ENCODE peak calls at places on chromosomes 6 and 20, in seven cellular contexts. L is hepatocyte, G is endothelial cell of umbilical vein, X is H9, P is IMR-90, J is PC-3, K is HCT116. S is an unnamed sample.
A peak's percentile ranks its signal among the peaks of the same experiment; 100 is the strongest.

GRCh38 chr6:112357801-112358200 is 10.7 kb downstream of the RFPL4B start:
- DNase-seq in G (peak; percentile 42), J (peak; percentile 46), K (no peak), P (peak; percentile 73), L (no peak), X (no peak), S (peak; percentile 90)

GRCh38 chr6:35292494-35292893 is 5.1 kb upstream of the DEF6 start:
- DNase-seq in G (no peak), J (no peak), X (no peak), P (no peak), K (no peak), L (no peak), S (no peak)

GRCh38 chr20:18747090-18747489 is 66.5 kb upstream of the SCP2D1 start:
- DNase-seq in G (no peak), J (no peak), K (no peak), L (no peak), P (no peak), X (no peak), S (no peak)

GRCh38 chr6:137799950-137800568 is 67.0 kb upstream of the TNFAIP3 start:
- DNase-seq in P (peak; percentile 67), G (peak; percentile 68), L (peak; percentile 55), X (peak; percentile 39), J (peak; percentile 63), K (peak; percentile 54), S (peak; percentile 65)

GRCh38 chr20:49584418-49585382 is 16.8 kb upstream of the PTGIS start:
- DNase-seq in P (no peak), X (no peak), G (no peak), K (no peak), L (peak; percentile 35), J (peak; percentile 30), S (peak; percentile 44)

GRCh38 chr20:3164763-3165410 is 5.2 kb upstream of the FASTKD5 start:
- DNase-seq in L (no peak), G (no peak), J (no peak), P (no peak), K (no peak), X (no peak), S (no peak)

GRCh38 chr20:695165-695866 is 19.7 kb upstream of the SCRT2 start:
- DNase-seq in J (no peak), X (no peak), L (no peak), K (no peak), P (no peak), G (no peak), S (no peak)

GRCh38 chr6:160960839-160961238 is 30.7 kb upstream of the MAP3K4 start:
- DNase-seq in P (no peak), G (no peak), K (no peak), J (no peak), X (no peak), L (no peak), S (no peak)

GRCh38 chr6:15555101-15556038 is 107.5 kb downstream of the DTNBP1 start:
- DNase-seq in P (no peak), X (no peak), K (no peak), G (peak; percentile 26), J (no peak), L (no peak), S (no peak)

GRCh38 chr6:33717857-33718552 is 6.5 kb upstream of the UQCC2 start:
- DNase-seq in K (no peak), X (no peak), L (peak; percentile 61), P (no peak), J (no peak), G (no peak), S (peak; percentile 22)

GRCh38 chr6:144160452-144160851 is 10.1 kb downstream of the STX11 start:
- DNase-seq in L (no peak), J (no peak), G (no peak), K (no peak), X (no peak), P (no peak), S (no peak)

GRCh38 chr6:128252293-128253176 is 267.9 kb downstream of the PTPRK start:
- DNase-seq in K (no peak), J (no peak), G (no peak), X (no peak), L (no peak), P (peak; percentile 37), S (no peak)

GRCh38 chr20:21781446-21782075 is 76.1 kb downstream of the PAX1 start:
- DNase-seq in K (no peak), G (no peak), X (peak; percentile 53), L (no peak), J (no peak), P (no peak), S (no peak)

GRCh38 chr6:79065232-79065631 is 12.8 kb downstream of the PHIP start:
- DNase-seq in P (no peak), L (no peak), X (no peak), G (peak; percentile 49), J (no peak), K (no peak), S (no peak)

GRCh38 chr6:21997414-21998037 is 299.3 kb downstream of the PRL start:
- DNase-seq in G (peak; percentile 60), K (no peak), J (no peak), X (no peak), P (peak; percentile 59), L (no peak), S (no peak)

GRCh38 chr20:35773154-35773751 is 1.4 kb downstream of the PHF20 start:
- DNase-seq in X (no peak), P (peak; percentile 24), J (peak; percentile 39), G (peak; percentile 69), L (peak; percentile 48), K (no peak), S (peak; percentile 23)

GRCh38 chr6:169940554-169941290 is 189.3 kb downstream of the ERMARD start:
- DNase-seq in K (no peak), P (no peak), L (no peak), G (no peak), J (no peak), X (no peak), S (no peak)

GRCh38 chr6:109034439-109035041 is 60.1 kb downstream of the SESN1 start:
- DNase-seq in P (no peak), L (no peak), X (no peak), K (no peak), J (no peak), G (no peak), S (peak; percentile 18)

GRCh38 chr6:109038837-109039398 is 55.7 kb downstream of the SESN1 start:
- DNase-seq in L (no peak), G (no peak), X (no peak), P (no peak), K (no peak), J (no peak), S (no peak)

GRCh38 chr6:109036588-109037320 is 57.9 kb downstream of the SESN1 start:
- DNase-seq in L (no peak), J (no peak), K (no peak), G (no peak), P (no peak), X (no peak), S (no peak)

GRCh38 chr6:109045423-109046012 is 49.1 kb downstream of the SESN1 start:
- DNase-seq in G (no peak), L (peak; percentile 13), J (no peak), P (no peak), X (no peak), K (no peak), S (no peak)

DNA sequence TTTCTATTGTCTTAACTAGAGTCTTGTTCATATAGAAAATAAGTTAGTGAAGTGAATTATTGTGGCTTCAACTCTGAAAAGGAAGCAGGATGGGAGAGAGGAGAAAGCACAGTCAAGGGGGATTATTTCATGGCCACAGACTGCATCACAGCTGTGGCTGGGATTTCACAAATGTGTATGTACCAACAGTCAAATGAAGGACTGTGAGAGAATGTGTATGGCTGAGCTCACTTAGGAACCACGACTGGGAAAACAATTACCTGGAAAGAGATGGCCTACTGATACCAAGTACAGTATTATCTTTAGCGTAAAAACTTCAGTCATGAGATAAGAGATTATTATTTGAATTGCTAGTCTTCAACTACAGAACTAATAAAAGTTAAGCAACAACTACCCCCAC is 54.9 kb downstream of the SESN1 start:
- DNase-seq in L (peak; percentile 28), J (no peak), K (no peak), X (no peak), P (no peak), G (no peak), S (no peak)
- H2AFZ ChIP-seq in L (no peak overlapping the region), J (no peak overlapping the region), K (no peak overlapping the region), X (no peak overlapping the region), P (no peak overlapping the region), G (no peak overlapping the region), S (no peak overlapping the region)

DNA sequence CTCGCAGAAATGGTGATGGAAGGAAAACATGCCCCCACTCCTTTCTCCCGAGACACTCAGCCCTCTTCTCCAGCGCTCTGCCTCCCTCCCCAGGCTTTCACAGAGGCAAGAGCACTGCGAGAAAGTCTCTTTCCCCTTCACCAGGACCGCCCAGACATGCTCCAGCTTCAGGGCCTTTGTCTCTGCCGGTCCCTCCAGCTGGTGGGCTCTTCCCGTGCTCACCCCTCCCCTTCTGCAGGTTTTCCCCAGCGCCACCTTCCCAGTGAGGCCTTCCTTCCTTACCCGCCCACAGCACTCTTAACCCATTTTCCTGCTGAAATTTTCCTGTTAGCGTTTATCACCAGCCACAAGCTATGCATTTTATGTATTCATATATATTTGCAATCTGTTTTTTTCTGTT is 86.2 kb downstream of the TFAP2C start:
- DNase-seq in X (peak; percentile 66), L (no peak), K (no peak), G (no peak), P (no peak), J (no peak), S (no peak)
- H3K27ac ChIP-seq in X (no peak overlapping the region), L (no peak overlapping the region), K (no peak overlapping the region), G (no peak overlapping the region), P (no peak overlapping the region), J (no peak overlapping the region), S (no peak overlapping the region)

DNA sequence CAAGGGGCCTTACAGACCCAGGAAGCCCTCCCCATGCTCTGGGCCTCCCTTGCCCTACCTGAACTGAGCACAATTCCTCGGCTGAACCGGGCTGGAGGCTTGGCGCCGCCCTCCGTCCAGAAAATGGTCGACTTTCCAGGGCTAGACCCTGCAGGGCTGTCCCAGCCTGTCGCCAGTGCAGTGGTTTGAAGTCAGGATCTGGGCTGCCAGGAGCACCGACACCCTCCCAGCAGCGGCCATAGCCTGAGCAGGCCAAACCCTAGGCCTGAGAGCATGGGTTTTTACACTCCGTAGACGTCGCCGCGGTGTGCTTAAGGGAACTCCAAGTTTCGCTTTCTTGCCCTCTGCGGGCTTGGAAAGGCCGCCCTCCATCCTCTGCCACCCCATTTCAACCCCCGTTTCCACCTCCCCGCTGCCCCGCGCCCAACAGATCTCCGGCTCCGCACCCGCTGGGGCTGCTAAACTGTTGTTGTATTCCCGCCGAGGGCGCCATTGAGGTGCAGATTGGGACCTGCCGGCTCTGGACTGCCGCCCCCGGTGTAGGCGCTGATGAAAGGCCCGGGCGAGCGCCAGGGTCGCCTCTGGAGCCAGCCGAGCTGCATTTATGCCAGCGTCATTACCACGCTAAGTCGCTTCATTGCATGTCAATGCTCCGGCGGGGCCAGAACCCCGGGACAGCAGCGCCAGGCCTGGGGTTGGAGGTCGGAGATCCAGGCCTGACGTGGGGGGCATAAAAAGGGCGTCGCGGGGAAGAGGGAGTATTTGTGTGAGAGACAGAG is 2.2 kb upstream of the TFAP2A start:
- DNase-seq in G (no peak), L (no peak), X (peak; percentile 89), P (no peak), J (no peak), K (no peak), S (no peak)
- H2AFZ ChIP-seq in G (no peak overlapping the region), L (no peak overlapping the region), X (no peak overlapping the region), P (no peak overlapping the region), J (no peak overlapping the region), K (no peak overlapping the region), S (no peak overlapping the region)

DNA sequence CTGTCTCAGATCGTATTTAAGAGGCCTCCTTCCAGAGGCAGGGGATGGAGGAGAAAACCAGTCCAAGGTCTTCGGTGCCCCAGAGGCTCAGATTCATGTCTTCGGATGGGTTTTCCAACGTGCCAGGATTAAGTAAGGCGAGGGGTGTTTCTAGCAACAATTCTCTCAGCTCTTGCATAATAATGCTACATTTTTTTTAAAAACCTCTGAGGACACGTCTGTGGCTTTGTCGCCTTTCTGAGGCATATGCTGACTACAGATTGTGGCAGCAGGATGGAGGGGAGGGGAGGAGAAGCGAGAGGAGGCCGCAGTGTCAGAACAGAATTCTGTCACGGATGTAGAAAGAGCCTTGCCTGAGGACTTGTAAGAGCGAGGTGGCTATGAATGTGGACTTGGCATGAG is 17.7 kb upstream of the CCDC167 start:
- DNase-seq in P (no peak), G (no peak), L (no peak), J (no peak), K (no peak), X (no peak), S (peak; percentile 61)
- H3K27ac ChIP-seq in P (no peak overlapping the region), G (no peak overlapping the region), L (no peak overlapping the region), J (no peak overlapping the region), K (no peak overlapping the region), X (no peak overlapping the region), S (no peak overlapping the region)